ENCODE peak calls at places on chromosomes 3 and 15, in nine cellular contexts. O is H9, H is A549, Q is brain microvascular endothelial cell, E is adrenal gland, L is hepatocyte, I is tibial nerve, A is upper lobe of right lung, Z is astrocyte. N is an unnamed sample.

GRCh38 chr15:85116925-85117646 is 135.4 kb downstream of the PDE8A start:
- DNase-seq in O (no peak), H (no peak), Q (no peak), E (no peak), L (no peak), I (no peak), A (no peak), Z (peak; percentile 36), N (no peak)

GRCh38 chr3:161913786-161914389 is 417.3 kb downstream of the OTOL1 start:
- DNase-seq in O (no peak), H (peak; percentile 36), Q (peak; percentile 73), E (no peak), L (no peak), I (no peak), A (no peak), Z (peak; percentile 88), N (no peak)

GRCh38 chr3:51434746-51435323 is 43.8 kb downstream of the RBM15B start:
- DNase-seq in O (peak; percentile 57), H (peak; percentile 65), Q (peak; percentile 31), E (peak; percentile 53), L (peak; percentile 71), I (no peak), A (no peak), Z (peak; percentile 16), N (no peak)

GRCh38 chr15:101038327-101039003 is 119.3 kb downstream of the LRRK1 start:
- DNase-seq in O (peak; percentile 11), H (no peak), Q (no peak), E (no peak), L (no peak), I (no peak), A (no peak), Z (no peak), N (no peak)

GRCh38 chr3:68290333-68290732 is 635.9 kb upstream of the SUCLG2 start:
- DNase-seq in O (no peak), H (no peak), Q (no peak), E (no peak), L (no peak), I (no peak), A (no peak), Z (no peak), N (no peak)

GRCh38 chr15:65829150-65829764 is 37.2 kb upstream of the DENND4A start:
- DNase-seq in O (no peak), H (peak; percentile 60), Q (no peak), E (no peak), L (peak; percentile 58), I (no peak), A (no peak), Z (no peak), N (no peak)

GRCh38 chr15:39833515-39833981 is 50.9 kb upstream of the FSIP1 start:
- DNase-seq in O (no peak), H (no peak), Q (no peak), E (no peak), L (no peak), I (no peak), A (no peak), Z (peak; percentile 73), N (no peak)

GRCh38 chr3:54042259-54042823 is 80.0 kb upstream of the CACNA2D3 start:
- DNase-seq in O (peak; percentile 48), H (no peak), Q (no peak), E (no peak), L (peak; percentile 40), I (no peak), A (no peak), Z (no peak), N (no peak)

GRCh38 chr3:183385698-183386590 is 42.5 kb downstream of the MCF2L2 start:
- DNase-seq in O (peak; percentile 57), H (peak; percentile 60), Q (peak; percentile 72), E (peak; percentile 61), L (peak; percentile 87), I (no peak), A (no peak), Z (peak; percentile 48), N (no peak)

GRCh38 chr3:136899622-136900158 is 37.7 kb downstream of the NCK1 start:
- DNase-seq in O (no peak), H (no peak), Q (no peak), E (no peak), L (no peak), I (no peak), A (no peak), Z (peak; percentile 66), N (no peak)

DNA sequence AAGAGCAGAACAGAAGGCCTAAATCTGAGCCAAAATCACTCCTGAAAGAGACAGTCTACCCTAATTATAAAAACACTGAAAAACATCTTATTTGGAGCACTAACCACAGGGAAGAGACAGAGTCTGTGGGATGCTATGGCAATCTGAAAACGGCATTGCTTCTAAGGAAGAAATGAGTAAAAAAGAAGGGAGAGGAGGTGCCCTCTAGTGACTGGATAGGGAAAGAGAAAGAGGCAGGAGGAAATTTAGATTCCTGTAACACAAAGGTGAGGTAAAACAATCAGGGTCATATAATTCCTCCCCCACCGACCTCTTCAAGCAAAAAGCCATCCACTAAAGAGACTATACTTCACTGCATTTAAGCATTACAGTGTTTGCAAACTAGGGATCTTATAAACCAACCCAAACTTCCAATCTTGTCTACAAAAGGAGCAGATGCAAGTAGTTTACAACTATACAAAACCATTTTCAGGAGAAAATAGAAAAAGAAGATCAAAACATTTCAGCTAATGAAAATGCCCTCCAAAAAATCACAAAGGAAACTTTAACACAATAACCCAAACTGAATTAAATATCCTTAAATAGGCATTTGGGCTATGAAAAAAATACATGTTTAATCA is 32.6 kb downstream of the HACD2 start:
- DNase-seq in O (no peak), H (peak; percentile 18), Q (peak; percentile 13), E (no peak), L (no peak), I (no peak), A (no peak), Z (no peak), N (no peak)
- TF ChIP-seq CTCF in O (peak; percentile 71), H (peak; percentile 33), Q (peak; percentile 69), E (peak; percentile 44), L (peak; percentile 28), I (peak; percentile 10), A (peak; percentile 49), Z (peak; percentile 53), N (peak; percentile 48)

DNA sequence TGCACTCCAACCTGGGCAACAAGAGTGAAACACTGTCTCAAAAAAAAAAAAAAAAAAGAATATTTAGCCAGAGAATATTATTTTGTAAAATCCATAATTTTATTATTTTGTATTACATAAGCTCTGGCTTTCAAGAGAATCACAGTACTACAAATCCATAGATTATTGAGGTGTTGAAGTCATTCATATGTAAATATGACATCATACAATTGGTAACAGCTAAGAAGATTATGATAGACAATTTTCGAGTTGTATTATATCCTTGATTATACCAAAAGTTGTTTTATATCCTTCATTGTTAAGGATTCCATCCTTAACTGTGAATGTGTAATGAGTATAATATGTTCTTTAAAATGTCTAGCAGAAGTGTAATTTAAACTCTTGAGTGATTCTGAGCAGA is 3.7 kb downstream of the MLF1 start:
- DNase-seq in O (no peak), H (no peak), Q (no peak), E (no peak), L (no peak), I (no peak), A (no peak), Z (no peak), N (no peak)
- H3K27ac ChIP-seq in O (no peak overlapping the region), H (no peak overlapping the region), Q (no peak overlapping the region), E (no peak overlapping the region), L (no peak overlapping the region), I (no peak overlapping the region), A (no peak overlapping the region), Z (no peak overlapping the region), N (no peak overlapping the region)

DNA sequence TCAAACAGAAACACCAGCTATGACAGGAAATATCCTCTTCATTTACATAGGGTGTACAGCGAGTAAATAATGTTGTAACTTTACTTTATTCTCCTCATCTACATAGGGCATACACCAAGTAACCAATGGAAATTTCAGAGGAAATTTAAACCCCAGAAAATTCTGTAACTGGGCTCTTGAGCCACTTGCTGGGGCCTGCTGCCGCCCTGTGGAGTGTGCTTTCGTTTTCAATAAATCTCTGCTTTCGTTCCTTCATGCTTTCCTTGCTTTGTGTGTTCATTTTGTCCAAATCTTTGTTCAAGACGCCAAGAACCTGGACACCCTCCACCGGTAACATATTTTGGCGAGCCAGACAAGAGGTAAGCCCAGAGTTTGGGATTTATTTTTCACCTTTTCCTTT is 990.4 kb upstream of the CADM2 start:
- DNase-seq in O (no peak), H (peak; percentile 23), Q (no peak), E (no peak), L (no peak), I (no peak), A (no peak), Z (no peak), N (no peak)
- TF ChIP-seq CTCF in O (no peak), H (peak; percentile 26), Q (no peak), E (no peak), L (no peak), I (no peak), A (no peak), Z (no peak), N (no peak)

DNA sequence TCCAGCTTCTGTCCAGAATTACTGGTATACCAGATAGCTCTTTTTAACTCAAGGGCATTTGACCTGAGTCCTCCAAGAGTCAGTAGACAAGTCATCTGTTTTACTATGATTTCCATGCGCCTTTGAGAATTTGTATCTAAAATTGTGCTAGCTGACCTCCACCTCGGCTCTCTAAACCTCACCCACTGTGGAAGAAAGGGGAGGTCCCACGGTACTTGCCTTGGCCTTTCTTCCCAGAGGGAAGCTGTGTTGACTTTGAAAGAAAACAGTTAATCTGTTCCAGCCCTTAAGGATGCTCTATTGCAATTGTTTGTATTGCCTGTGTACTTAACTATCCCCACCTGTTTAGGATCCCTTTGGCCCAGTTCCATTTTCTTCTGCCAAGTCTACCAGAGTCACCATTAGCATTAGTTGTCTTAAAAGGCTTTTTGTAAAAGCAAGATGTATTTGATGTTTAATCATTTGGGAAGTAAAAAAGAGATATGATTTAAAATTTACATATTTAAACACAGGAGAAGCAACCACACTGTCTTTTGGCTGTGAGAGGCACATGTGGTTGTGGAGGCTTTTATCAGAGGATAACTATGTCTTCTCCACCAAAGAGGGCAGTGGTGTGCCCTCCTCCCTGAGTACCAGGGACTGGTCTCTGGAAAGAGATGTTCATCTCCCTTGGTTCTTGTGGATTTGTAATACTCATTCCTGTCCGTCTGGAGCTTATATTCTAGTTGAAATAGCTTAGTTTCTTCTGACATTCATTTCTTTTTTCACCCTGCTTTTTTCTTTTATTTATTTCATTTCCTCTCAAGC is 88.8 kb downstream of the CRTC3 start:
- DNase-seq in O (no peak), H (no peak), Q (no peak), E (no peak), L (no peak), I (no peak), A (no peak), Z (no peak), N (no peak)
- H3K27ac ChIP-seq in O (no peak overlapping the region), H (no peak overlapping the region), Q (no peak overlapping the region), E (no peak overlapping the region), L (no peak overlapping the region), I (peak overlapping the region; percentile 10), A (no peak overlapping the region), Z (no peak overlapping the region), N (peak overlapping the region; percentile 53)

GRCh38 chr3:10353160-10353559 is 32.2 kb upstream of the SEC13 start:
- DNase-seq in O (no peak), H (no peak), Q (no peak), E (no peak), L (no peak), I (no peak), A (no peak), Z (no peak), N (no peak)
- TF ChIP-seq CTCF in O (no peak), H (no peak), Q (no peak), E (no peak), L (no peak), I (no peak), A (no peak), Z (no peak), N (no peak)

N was measured in sigmoid colon.